ENCODE peak calls at places on chromosome 12, in nine cellular contexts. One of them, this sample, is unnamed.

GRCh38 chr12:58894040-58894439 is 26.3 kb downstream of the LRIG3 start:
- DNase-seq in A549: no peak
- DNase-seq in AG04450: no peak
- DNase-seq in CD8-positive, alpha-beta memory T cell: no peak
- DNase-seq in astrocyte: no peak
- DNase-seq in mesenchymal stem cell: no peak
- DNase-seq in foreskin fibroblast: no peak
- DNase-seq in GM06990: no peak
- DNase-seq in HAP-1: no peak
- DNase-seq in this sample: no peak

GRCh38 chr12:57474862-57475261 is 4.8 kb downstream of the ARHGAP9 start:
- DNase-seq in A549: no peak
- DNase-seq in AG04450: no peak
- DNase-seq in CD8-positive, alpha-beta memory T cell: no peak
- DNase-seq in astrocyte: no peak
- DNase-seq in mesenchymal stem cell: no peak
- DNase-seq in foreskin fibroblast: no peak
- DNase-seq in GM06990: no peak
- DNase-seq in HAP-1: no peak
- DNase-seq in this sample: no peak

GRCh38 chr12:10140001-10140400 is 10.0 kb upstream of the CLEC7A start:
- DNase-seq in A549: peak
- DNase-seq in AG04450: no peak
- DNase-seq in CD8-positive, alpha-beta memory T cell: peak
- DNase-seq in astrocyte: peak
- DNase-seq in mesenchymal stem cell: peak
- DNase-seq in foreskin fibroblast: peak
- DNase-seq in GM06990: peak
- DNase-seq in HAP-1: peak
- DNase-seq in this sample: peak

GRCh38 chr12:44503329-44503728 is 372.8 kb downstream of the NELL2 start:
- DNase-seq in A549: no peak
- DNase-seq in AG04450: no peak
- DNase-seq in CD8-positive, alpha-beta memory T cell: no peak
- DNase-seq in astrocyte: no peak
- DNase-seq in mesenchymal stem cell: no peak
- DNase-seq in foreskin fibroblast: no peak
- DNase-seq in GM06990: no peak
- DNase-seq in HAP-1: no peak
- DNase-seq in this sample: no peak

GRCh38 chr12:120720234-120720968 is 5.2 kb upstream of the ACADS start:
- DNase-seq in A549: no peak
- DNase-seq in AG04450: peak
- DNase-seq in CD8-positive, alpha-beta memory T cell: no peak
- DNase-seq in astrocyte: peak
- DNase-seq in mesenchymal stem cell: peak
- DNase-seq in foreskin fibroblast: peak
- DNase-seq in GM06990: no peak
- DNase-seq in HAP-1: no peak
- DNase-seq in this sample: peak

GRCh38 chr12:79183003-79183402 is 318.4 kb downstream of the SYT1 start:
- DNase-seq in A549: no peak
- DNase-seq in AG04450: no peak
- DNase-seq in CD8-positive, alpha-beta memory T cell: no peak
- DNase-seq in astrocyte: no peak
- DNase-seq in mesenchymal stem cell: no peak
- DNase-seq in foreskin fibroblast: peak
- DNase-seq in GM06990: no peak
- DNase-seq in HAP-1: no peak
- DNase-seq in this sample: no peak

GRCh38 chr12:67697981-67698380 is 49.4 kb downstream of the DYRK2 start:
- DNase-seq in A549: no peak
- DNase-seq in AG04450: no peak
- DNase-seq in CD8-positive, alpha-beta memory T cell: no peak
- DNase-seq in astrocyte: peak
- DNase-seq in mesenchymal stem cell: peak
- DNase-seq in foreskin fibroblast: no peak
- DNase-seq in GM06990: no peak
- DNase-seq in HAP-1: no peak
- DNase-seq in this sample: no peak

GRCh38 chr12:64595863-64596793 is 14.2 kb upstream of the RASSF3 start:
- DNase-seq in A549: no peak
- DNase-seq in AG04450: no peak
- DNase-seq in CD8-positive, alpha-beta memory T cell: no peak
- DNase-seq in astrocyte: no peak
- DNase-seq in mesenchymal stem cell: no peak
- DNase-seq in foreskin fibroblast: no peak
- DNase-seq in GM06990: no peak
- DNase-seq in HAP-1: no peak
- DNase-seq in this sample: no peak

DNA sequence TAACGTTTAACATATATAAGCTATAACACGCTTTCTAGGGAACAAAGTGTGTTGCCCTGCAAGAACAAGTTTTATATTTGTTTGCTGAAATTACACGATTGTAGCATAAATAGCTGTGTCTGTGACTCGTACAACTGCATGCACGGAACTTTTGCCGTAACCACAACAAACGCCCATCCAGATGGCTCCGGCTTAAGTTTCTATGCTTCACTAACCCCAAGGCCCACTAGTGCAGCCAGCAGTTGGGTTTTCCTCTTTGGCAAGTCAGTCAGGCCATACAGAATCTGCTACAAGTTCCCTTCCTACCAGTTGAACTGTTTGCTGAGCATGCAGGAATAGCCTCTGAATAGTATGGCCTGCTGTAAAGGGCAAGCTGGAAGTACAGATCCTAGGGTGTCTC is 12.1 kb downstream of the CSRP2 start:
- DNase-seq in A549: no peak
- DNase-seq in AG04450: no peak
- DNase-seq in CD8-positive, alpha-beta memory T cell: no peak
- DNase-seq in astrocyte: peak
- DNase-seq in mesenchymal stem cell: peak
- DNase-seq in foreskin fibroblast: peak
- DNase-seq in GM06990: no peak
- DNase-seq in HAP-1: no peak
- DNase-seq in this sample: peak
- H3K4me3 ChIP-seq in A549: no peak
- H3K4me3 ChIP-seq in AG04450: no peak
- H3K4me3 ChIP-seq in CD8-positive, alpha-beta memory T cell: no peak
- H3K4me3 ChIP-seq in astrocyte: peak
- H3K4me3 ChIP-seq in mesenchymal stem cell: no peak
- H3K4me3 ChIP-seq in foreskin fibroblast: no peak
- H3K4me3 ChIP-seq in GM06990: no peak
- H3K4me3 ChIP-seq in HAP-1: no peak
- H3K4me3 ChIP-seq in this sample: no peak

GRCh38 chr12:74541074-74541473 is 3.4 kb downstream of the ATXN7L3B start:
- DNase-seq in A549: no peak
- DNase-seq in AG04450: no peak
- DNase-seq in CD8-positive, alpha-beta memory T cell: no peak
- DNase-seq in astrocyte: no peak
- DNase-seq in mesenchymal stem cell: no peak
- DNase-seq in foreskin fibroblast: no peak
- DNase-seq in GM06990: no peak
- DNase-seq in HAP-1: peak
- DNase-seq in this sample: no peak

GRCh38 chr12:74539261-74539660 is 1.6 kb downstream of the ATXN7L3B start:
- DNase-seq in A549: no peak
- DNase-seq in AG04450: no peak
- DNase-seq in CD8-positive, alpha-beta memory T cell: no peak
- DNase-seq in astrocyte: no peak
- DNase-seq in mesenchymal stem cell: peak
- DNase-seq in foreskin fibroblast: no peak
- DNase-seq in GM06990: no peak
- DNase-seq in HAP-1: no peak
- DNase-seq in this sample: no peak

GRCh38 chr12:74538491-74539258 is 1.0 kb downstream of the ATXN7L3B start:
- DNase-seq in A549: no peak
- DNase-seq in AG04450: no peak
- DNase-seq in CD8-positive, alpha-beta memory T cell: peak
- DNase-seq in astrocyte: peak
- DNase-seq in mesenchymal stem cell: peak
- DNase-seq in foreskin fibroblast: no peak
- DNase-seq in GM06990: no peak
- DNase-seq in HAP-1: no peak
- DNase-seq in this sample: peak

GRCh38 chr12:74537707-74538385 is at the start of gene ATXN7L3B:
- DNase-seq in A549: peak
- DNase-seq in AG04450: peak
- DNase-seq in CD8-positive, alpha-beta memory T cell: peak
- DNase-seq in astrocyte: peak
- DNase-seq in mesenchymal stem cell: peak
- DNase-seq in foreskin fibroblast: peak
- DNase-seq in GM06990: peak
- DNase-seq in HAP-1: peak
- DNase-seq in this sample: peak

DNA sequence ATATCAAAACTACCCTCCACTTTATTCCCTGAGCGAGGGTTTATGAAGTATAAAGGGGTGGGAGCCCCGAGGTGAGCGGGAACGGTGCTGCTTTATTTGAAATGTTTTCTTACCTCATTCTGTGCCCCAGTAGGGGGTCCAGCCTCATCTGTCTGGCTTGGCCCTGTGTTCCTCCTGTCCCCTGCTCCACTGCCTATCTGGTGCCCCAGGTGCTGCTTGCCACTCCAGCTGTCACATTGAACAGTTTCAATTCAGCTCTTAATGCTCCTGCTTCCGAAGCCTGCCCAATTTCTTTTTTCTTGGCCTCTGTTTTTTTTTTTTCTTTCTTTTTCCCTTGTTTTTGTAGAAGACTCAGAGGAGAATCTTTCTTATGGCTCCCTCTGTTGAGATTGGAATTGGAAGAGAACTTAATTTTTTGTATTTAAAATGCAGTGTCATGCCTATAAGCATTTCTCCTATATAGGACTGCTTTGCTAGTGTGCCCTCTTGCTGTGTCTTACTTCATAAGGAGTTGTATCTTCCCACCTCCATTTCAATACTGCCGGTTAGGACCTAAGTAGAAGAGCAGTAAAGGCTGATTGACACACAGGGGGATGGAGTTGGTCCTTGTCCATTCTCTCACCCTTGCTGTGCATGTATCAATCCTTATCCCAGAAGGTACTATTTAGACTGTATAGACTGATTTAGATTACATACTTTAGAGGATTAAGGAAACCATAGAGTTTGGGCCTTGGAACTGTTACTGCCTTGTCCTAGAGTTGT is 2.3 kb downstream of the ATXN7L3B start:
- DNase-seq in A549: no peak
- DNase-seq in AG04450: no peak
- DNase-seq in CD8-positive, alpha-beta memory T cell: no peak
- DNase-seq in astrocyte: no peak
- DNase-seq in mesenchymal stem cell: peak
- DNase-seq in foreskin fibroblast: no peak
- DNase-seq in GM06990: no peak
- DNase-seq in HAP-1: no peak
- DNase-seq in this sample: no peak
- H3K4me3 ChIP-seq in A549: peak
- H3K4me3 ChIP-seq in AG04450: peak
- H3K4me3 ChIP-seq in CD8-positive, alpha-beta memory T cell: peak
- H3K4me3 ChIP-seq in astrocyte: peak
- H3K4me3 ChIP-seq in mesenchymal stem cell: peak
- H3K4me3 ChIP-seq in foreskin fibroblast: peak
- H3K4me3 ChIP-seq in GM06990: peak
- H3K4me3 ChIP-seq in HAP-1: peak
- H3K4me3 ChIP-seq in this sample: peak

DNA sequence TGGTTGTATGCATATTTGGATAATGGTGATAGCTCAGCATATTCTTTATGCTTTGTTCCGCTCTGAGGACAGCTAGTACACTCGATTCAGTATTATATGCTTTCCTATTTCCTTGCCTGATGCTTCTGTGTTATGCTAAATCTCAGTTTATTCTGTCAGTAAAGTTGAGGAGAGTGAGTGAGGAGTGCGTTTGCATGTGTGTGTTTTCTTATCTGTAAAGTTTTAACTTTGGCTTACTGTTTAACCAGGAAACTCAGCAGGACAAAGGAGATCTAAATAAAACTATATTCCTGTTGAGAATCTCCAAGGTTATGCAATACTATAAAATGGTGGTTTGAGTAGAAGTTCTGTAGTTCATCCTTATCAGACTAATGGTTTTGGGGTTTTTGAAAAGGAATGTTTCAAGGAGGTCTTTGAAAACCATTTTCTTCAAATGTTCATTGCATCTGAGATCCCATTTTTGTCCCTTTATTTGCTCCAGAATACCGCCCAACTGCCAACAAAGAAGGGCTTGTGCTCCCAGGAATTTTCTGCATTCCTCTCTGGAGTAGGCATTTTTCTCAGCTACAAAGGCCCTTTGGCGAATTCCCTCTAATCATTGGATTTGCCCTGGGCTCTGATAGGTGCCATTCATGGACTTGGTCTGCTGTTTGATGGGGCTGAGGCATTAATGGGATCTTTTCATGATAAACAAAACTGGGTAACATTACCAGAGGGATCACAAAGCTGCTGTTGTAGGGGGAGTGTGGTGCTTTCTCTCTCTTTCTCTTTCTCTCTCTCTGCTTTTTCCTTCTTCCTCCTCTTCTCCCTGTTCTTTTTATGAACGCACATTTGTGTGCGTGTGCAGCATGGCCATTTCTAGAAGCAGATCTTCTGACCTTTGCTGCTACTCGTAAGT is 71.7 kb downstream of the HMGA2 start:
- DNase-seq in A549: no peak
- DNase-seq in AG04450: no peak
- DNase-seq in CD8-positive, alpha-beta memory T cell: no peak
- DNase-seq in astrocyte: peak
- DNase-seq in mesenchymal stem cell: peak
- DNase-seq in foreskin fibroblast: no peak
- DNase-seq in GM06990: no peak
- DNase-seq in HAP-1: peak
- DNase-seq in this sample: no peak
- H3K4me3 ChIP-seq in A549: peak
- H3K4me3 ChIP-seq in AG04450: no peak
- H3K4me3 ChIP-seq in CD8-positive, alpha-beta memory T cell: no peak
- H3K4me3 ChIP-seq in astrocyte: peak
- H3K4me3 ChIP-seq in mesenchymal stem cell: no peak
- H3K4me3 ChIP-seq in foreskin fibroblast: no peak
- H3K4me3 ChIP-seq in GM06990: no peak
- H3K4me3 ChIP-seq in HAP-1: peak
- H3K4me3 ChIP-seq in this sample: no peak

GRCh38 chr12:54371328-54372112 is 7.2 kb upstream of the GPR84 start:
- DNase-seq in A549: no peak
- DNase-seq in AG04450: no peak
- DNase-seq in CD8-positive, alpha-beta memory T cell: no peak
- DNase-seq in astrocyte: no peak
- DNase-seq in mesenchymal stem cell: no peak
- DNase-seq in foreskin fibroblast: no peak
- DNase-seq in GM06990: no peak
- DNase-seq in HAP-1: no peak
- DNase-seq in this sample: peak

GRCh38 chr12:54372113-54372806 is 8.0 kb upstream of the GPR84 start:
- DNase-seq in A549: no peak
- DNase-seq in AG04450: no peak
- DNase-seq in CD8-positive, alpha-beta memory T cell: no peak
- DNase-seq in astrocyte: no peak
- DNase-seq in mesenchymal stem cell: no peak
- DNase-seq in foreskin fibroblast: no peak
- DNase-seq in GM06990: no peak
- DNase-seq in HAP-1: no peak
- DNase-seq in this sample: no peak

GRCh38 chr12:54369597-54370217 is 5.4 kb upstream of the GPR84 start:
- DNase-seq in A549: no peak
- DNase-seq in AG04450: no peak
- DNase-seq in CD8-positive, alpha-beta memory T cell: no peak
- DNase-seq in astrocyte: no peak
- DNase-seq in mesenchymal stem cell: no peak
- DNase-seq in foreskin fibroblast: no peak
- DNase-seq in GM06990: no peak
- DNase-seq in HAP-1: no peak
- DNase-seq in this sample: no peak

GRCh38 chr12:54368709-54369596 is 4.7 kb upstream of the GPR84 start:
- DNase-seq in A549: peak
- DNase-seq in AG04450: peak
- DNase-seq in CD8-positive, alpha-beta memory T cell: peak
- DNase-seq in astrocyte: peak
- DNase-seq in mesenchymal stem cell: peak
- DNase-seq in foreskin fibroblast: peak
- DNase-seq in GM06990: peak
- DNase-seq in HAP-1: peak
- DNase-seq in this sample: peak

GRCh38 chr12:54370218-54370730 is 6.0 kb upstream of the GPR84 start:
- DNase-seq in A549: peak
- DNase-seq in AG04450: peak
- DNase-seq in CD8-positive, alpha-beta memory T cell: no peak
- DNase-seq in astrocyte: peak
- DNase-seq in mesenchymal stem cell: peak
- DNase-seq in foreskin fibroblast: peak
- DNase-seq in GM06990: no peak
- DNase-seq in HAP-1: no peak
- DNase-seq in this sample: peak
- H3K4me3 ChIP-seq in A549: peak
- H3K4me3 ChIP-seq in AG04450: peak
- H3K4me3 ChIP-seq in CD8-positive, alpha-beta memory T cell: no peak
- H3K4me3 ChIP-seq in astrocyte: peak
- H3K4me3 ChIP-seq in mesenchymal stem cell: peak
- H3K4me3 ChIP-seq in foreskin fibroblast: peak
- H3K4me3 ChIP-seq in GM06990: no peak
- H3K4me3 ChIP-seq in HAP-1: no peak
- H3K4me3 ChIP-seq in this sample: peak

This sample was measured in MG63.